ENCODE peak calls at places on chromosomes 6 and 20, in five cellular contexts. U is DND-41, G is neural progenitor cell, D is MM.1S, Y is GM23248. C is an unnamed sample.

GRCh38 chr6:168162366-168162765 is 83.4 kb upstream of the FRMD1 start:
- DNase-seq in D (no peak), G (no peak), Y (no peak), U (no peak), C (no peak)

GRCh38 chr6:75244063-75244575 is 518 bp upstream of the COX7A2 start:
- DNase-seq in D (peak; percentile 12), Y (no peak), G (no peak), U (no peak), C (no peak)

GRCh38 chr6:112253842-112254816 is at the start of gene LAMA4:
- DNase-seq in G (peak; percentile 59), U (no peak), D (no peak), Y (peak; percentile 83), C (no peak)

GRCh38 chr6:23446394-23447001 is 679.5 kb upstream of the NRSN1 start:
- DNase-seq in Y (peak; percentile 60), U (no peak), G (peak; percentile 25), D (peak; percentile 40), C (peak; percentile 35)

GRCh38 chr6:36853325-36853724 is 14.1 kb upstream of the CPNE5 start:
- DNase-seq in Y (peak; percentile 92), D (no peak), G (no peak), U (no peak), C (no peak)

GRCh38 chr6:27650620-27651370 is 177.9 kb upstream of the ZNF184 start:
- DNase-seq in Y (peak; percentile 51), G (peak; percentile 80), D (no peak), U (peak; percentile 18), C (no peak)

GRCh38 chr6:36779227-36779626 is 60.0 kb downstream of the CPNE5 start:
- DNase-seq in G (no peak), U (no peak), D (no peak), Y (no peak), C (no peak)

GRCh38 chr6:44487002-44487401 is 99.5 kb downstream of the CDC5L start:
- DNase-seq in G (no peak), U (no peak), Y (no peak), D (no peak), C (no peak)

GRCh38 chr6:116363759-116364158 is 7.0 kb upstream of the DSE start:
- DNase-seq in U (no peak), D (no peak), G (no peak), Y (peak; percentile 63), C (no peak)

GRCh38 chr20:15799871-15800270 is 773.4 kb downstream of the KIF16B start:
- DNase-seq in D (no peak), G (no peak), U (no peak), Y (peak; percentile 32), C (no peak)

GRCh38 chr6:138417493-138418117 is 13.6 kb downstream of the HEBP2 start:
- DNase-seq in Y (no peak), G (no peak), U (no peak), D (no peak), C (no peak)

GRCh38 chr6:105136433-105137350 is 43.1 kb downstream of the POPDC3 start:
- DNase-seq in G (peak; percentile 87), U (no peak), D (peak; percentile 42), Y (peak; percentile 81), C (no peak)

GRCh38 chr6:106247293-106247692 is 78.3 kb downstream of the ATG5 start:
- DNase-seq in G (no peak), D (no peak), Y (peak; percentile 23), U (no peak), C (no peak)

GRCh38 chr20:5279661-5280060 is 37.1 kb downstream of the PROKR2 start:
- DNase-seq in G (no peak), U (no peak), D (no peak), Y (no peak), C (no peak)

GRCh38 chr20:5282561-5282960 is 34.2 kb downstream of the PROKR2 start:
- DNase-seq in U (no peak), D (no peak), G (no peak), Y (no peak), C (no peak)
- H3K9me3 ChIP-seq in U (no peaks in the 10 kb centered on the region), D (no peaks in the 10 kb centered on the region), G (no peaks in the 10 kb centered on the region), Y (no peaks in the 10 kb centered on the region), C (no peaks in the 10 kb centered on the region)

GRCh38 chr6:62285612-62286469 is at the start of gene KHDRBS2:
- DNase-seq in D (peak; percentile 91), Y (peak; percentile 3), U (no peak), G (peak; percentile 97), C (no peak)
- H3K4me3 ChIP-seq in D (peak within 1 kb of the TSS; percentile 86), Y (no peak within 1 kb of the TSS), U (no peak within 1 kb of the TSS), G (peak within 1 kb of the TSS; percentile 61), C (no peak within 1 kb of the TSS)

GRCh38 chr6:28782113-28782673 is 141.6 kb downstream of the TRIM27 start:
- DNase-seq in G (no peak), Y (no peak), U (no peak), D (no peak), C (no peak)
- TF ChIP-seq EZH2 in G (peak; percentile 44), Y (no peak), U (no peak), D (no peak), C (no peak)

DNA sequence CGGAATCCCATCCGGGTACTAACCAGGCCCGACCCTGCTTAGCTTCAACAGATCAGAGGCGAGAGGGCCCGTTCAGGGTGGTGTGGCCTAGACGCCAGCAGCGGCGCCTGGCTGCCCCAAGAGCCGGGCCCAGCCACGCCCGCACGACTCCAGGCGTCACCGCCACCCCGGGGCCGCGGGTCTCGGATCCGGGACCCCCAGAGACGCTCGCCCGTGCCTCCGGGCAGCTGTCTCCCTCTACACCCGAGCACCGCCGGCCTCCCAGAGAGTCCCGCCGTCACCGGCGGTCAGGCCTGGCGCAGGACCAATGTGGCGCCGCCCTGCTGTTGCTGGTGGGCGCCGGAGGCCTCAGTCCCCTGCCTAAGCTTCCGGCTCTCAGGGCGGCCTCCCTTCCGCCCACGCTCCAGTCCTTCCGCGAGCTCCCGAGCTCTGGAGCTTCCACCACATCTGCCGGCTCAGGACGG is 441.2 kb upstream of the DEFB115 start:
- DNase-seq in G (no peak), Y (peak; percentile 76), D (no peak), U (no peak), C (no peak)
- H3K9me3 ChIP-seq in G (peaks cover 30% of the 10 kb centered on the region), Y (no peaks in the 10 kb centered on the region), D (no peaks in the 10 kb centered on the region), U (peaks cover 28% of the 10 kb centered on the region), C (no peaks in the 10 kb centered on the region)

GRCh38 chr6:54060286-54060685 is 51.0 kb upstream of the MLIP start:
- DNase-seq in G (no peak), D (no peak), U (no peak), Y (peak; percentile 47), C (peak; percentile 52)

GRCh38 chr6:54063228-54063539 is 48.1 kb upstream of the MLIP start:
- DNase-seq in U (no peak), D (no peak), Y (no peak), G (no peak), C (no peak)

GRCh38 chr6:54058236-54058635 is 53.0 kb upstream of the MLIP start:
- DNase-seq in G (no peak), D (no peak), U (no peak), Y (no peak), C (no peak)

GRCh38 chr6:54057068-54057467 is 54.2 kb upstream of the MLIP start:
- DNase-seq in Y (no peak), D (no peak), G (no peak), U (no peak), C (no peak)

GRCh38 chr6:54059683-54060082 is 51.6 kb upstream of the MLIP start:
- DNase-seq in Y (peak; percentile 28), U (no peak), G (no peak), D (peak; percentile 13), C (no peak)
- H3K4me3 ChIP-seq in Y (peak overlapping the region; percentile 51), U (no peak overlapping the region), G (no peak overlapping the region), D (no peak overlapping the region), C (no peak overlapping the region)

DNA sequence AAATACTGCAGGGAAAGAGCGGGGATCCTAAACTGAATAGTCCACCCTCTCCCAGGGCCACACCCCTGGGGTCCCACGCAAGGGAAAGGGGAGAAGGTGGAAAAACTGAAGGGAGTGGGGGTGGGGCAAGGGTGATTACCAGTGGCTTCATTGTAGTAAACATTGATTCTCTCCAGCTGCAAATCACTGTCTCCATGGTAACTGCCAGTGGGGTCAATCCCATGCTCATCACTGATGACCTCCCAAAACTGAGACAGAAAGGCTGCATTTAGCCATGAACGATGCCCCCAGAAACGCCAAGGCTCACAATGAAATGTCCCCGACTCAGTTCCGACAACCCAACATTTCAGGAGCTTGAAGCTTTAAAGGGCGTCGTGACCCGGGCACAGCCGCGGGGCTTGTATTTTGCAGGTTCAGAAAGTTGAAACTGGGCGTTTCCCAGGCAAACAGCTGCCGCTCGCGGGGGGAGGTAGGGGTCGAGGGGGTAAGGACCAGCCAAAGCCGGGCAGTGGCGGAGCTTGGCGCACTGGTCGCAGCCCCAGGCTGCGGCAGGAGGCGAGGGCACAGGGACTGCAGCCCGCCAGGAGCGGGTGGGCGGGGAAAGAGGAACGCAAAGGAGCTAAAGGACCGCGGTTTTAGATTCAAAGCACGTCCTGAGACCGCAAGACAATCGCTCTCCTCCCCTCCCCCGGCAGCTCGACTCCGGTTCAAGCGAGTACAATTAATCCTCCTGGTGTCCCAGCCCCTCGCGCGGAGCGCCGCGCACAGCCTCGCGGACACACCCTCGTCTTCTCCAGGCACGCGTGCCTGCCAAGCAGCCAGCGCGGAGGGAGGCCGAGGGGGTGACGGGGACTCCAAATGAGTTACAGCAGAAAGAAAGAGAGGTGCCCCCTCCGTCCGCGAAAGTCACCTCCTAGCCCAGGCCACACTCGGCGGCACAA is 761 bp downstream of the TUBB2B start:
- DNase-seq in Y (peak; percentile 59), D (peak; percentile 84), G (peak; percentile 91), U (no peak), C (no peak)
- TF ChIP-seq EZH2 in Y (peak; percentile 84), D (no peak), G (no peak), U (no peak), C (no peak)

GRCh38 chr6:170131351-170131750 is 159.5 kb downstream of the DLL1 start:
- DNase-seq in D (no peak), Y (no peak), G (no peak), U (no peak), C (no peak)

GRCh38 chr6:170130771-170131241 is 160.1 kb downstream of the DLL1 start:
- DNase-seq in D (no peak), Y (no peak), G (no peak), U (no peak), C (no peak)

GRCh38 chr6:170132011-170132521 is 158.8 kb downstream of the DLL1 start:
- DNase-seq in Y (no peak), U (no peak), G (no peak), D (no peak), C (no peak)

GRCh38 chr6:170134077-170135040 is 156.5 kb downstream of the DLL1 start:
- DNase-seq in G (peak; percentile 64), Y (no peak), U (no peak), D (no peak), C (no peak)

DNA sequence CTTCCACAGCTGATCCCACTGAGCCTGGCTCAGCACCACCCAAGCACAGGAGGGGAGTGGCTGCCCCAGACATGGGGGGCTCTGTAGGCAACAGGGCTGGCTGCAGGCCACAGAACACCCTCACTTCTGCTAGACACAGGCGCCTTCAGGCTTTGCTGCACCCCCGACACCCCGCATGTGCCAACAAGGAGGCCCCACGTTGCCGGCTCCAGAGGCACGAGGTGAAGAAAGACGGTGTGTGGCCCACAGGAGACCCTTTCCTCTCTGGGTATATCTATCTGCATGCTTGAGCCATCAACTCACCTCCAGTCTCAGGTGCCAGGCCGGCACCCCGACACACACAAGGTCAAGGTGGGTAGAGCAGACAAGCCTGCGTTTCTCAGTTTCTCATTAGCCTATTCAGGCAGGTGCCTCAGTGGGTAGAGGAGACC is 158.3 kb downstream of the DLL1 start:
- DNase-seq in U (no peak), G (no peak), D (no peak), Y (no peak), C (no peak)
- H3K9me3 ChIP-seq in U (peaks cover 8% of the 10 kb centered on the region), G (no peaks in the 10 kb centered on the region), D (no peaks in the 10 kb centered on the region), Y (no peaks in the 10 kb centered on the region), C (no peaks in the 10 kb centered on the region)